ENCODE peak calls at places on chromosomes 3 and 15, in seven cellular contexts. Q, E, Y, A, P, C and O are unnamed samples.
A peak's percentile ranks its signal among the peaks of the same experiment; 100 is the strongest.

GRCh38 chr3:122012821-122013220 is 9.2 kb downstream of the ILDR1 start:
- DNase-seq in Y (no peak), E (no peak), A (no peak), Q (no peak), C (no peak), P (no peak), O (no peak)

GRCh38 chr3:72763751-72764440 is 84.3 kb downstream of the SHQ1 start:
- DNase-seq in Q (no peak), P (no peak), E (no peak), Y (no peak), C (no peak), A (no peak), O (no peak)

GRCh38 chr3:14410106-14410500 is 7.7 kb downstream of the SLC6A6 start:
- DNase-seq in E (no peak), P (no peak), C (no peak), A (no peak), Y (no peak), Q (no peak), O (no peak)

GRCh38 chr15:85541744-85542143 is 161.3 kb downstream of the AKAP13 start:
- DNase-seq in E (no peak), Y (no peak), A (no peak), C (no peak), P (peak; percentile 28), Q (no peak), O (no peak)

GRCh38 chr3:136860541-136860940 is 1.5 kb upstream of the NCK1 start:
- DNase-seq in Y (no peak), C (no peak), Q (no peak), P (no peak), E (no peak), A (no peak), O (no peak)

GRCh38 chr3:150682819-150683218 is 20.9 kb downstream of the ERICH6 start:
- DNase-seq in Y (no peak), Q (no peak), C (no peak), A (no peak), P (no peak), E (no peak), O (no peak)

GRCh38 chr15:95929232-95929846 is 401.2 kb upstream of the NR2F2 start:
- DNase-seq in Q (no peak), E (peak; percentile 91), C (no peak), P (no peak), Y (no peak), A (no peak), O (no peak)

GRCh38 chr3:177904661-177905060 is 631.6 kb upstream of the KCNMB2 start:
- DNase-seq in P (no peak), C (no peak), Y (no peak), Q (no peak), A (no peak), E (no peak), O (no peak)

GRCh38 chr3:183253364-183253960 is 409 bp downstream of the B3GNT5 start:
- DNase-seq in A (peak; percentile 28), E (no peak), P (peak; percentile 70), Y (peak; percentile 68), C (peak; percentile 80), Q (peak; percentile 95), O (peak; percentile 45)

GRCh38 chr3:123881771-123882170 is 2.4 kb downstream of the MYLK start:
- DNase-seq in P (no peak), Q (no peak), C (no peak), A (no peak), Y (no peak), E (no peak), O (no peak)

GRCh38 chr3:123883111-123883510 is 1.0 kb downstream of the MYLK start:
- DNase-seq in C (no peak), A (no peak), P (no peak), E (no peak), Y (peak; percentile 21), Q (no peak), O (no peak)

GRCh38 chr3:123883656-123884257 is 375 bp downstream of the MYLK start:
- DNase-seq in C (peak; percentile 17), P (peak; percentile 20), Y (peak; percentile 16), A (peak; percentile 16), E (no peak), Q (peak; percentile 78), O (no peak)

GRCh38 chr3:123884258-123884831 is at the start of gene MYLK:
- DNase-seq in Q (peak; percentile 90), Y (peak; percentile 68), C (peak; percentile 82), P (peak; percentile 83), A (peak; percentile 93), E (peak; percentile 4), O (no peak)

DNA sequence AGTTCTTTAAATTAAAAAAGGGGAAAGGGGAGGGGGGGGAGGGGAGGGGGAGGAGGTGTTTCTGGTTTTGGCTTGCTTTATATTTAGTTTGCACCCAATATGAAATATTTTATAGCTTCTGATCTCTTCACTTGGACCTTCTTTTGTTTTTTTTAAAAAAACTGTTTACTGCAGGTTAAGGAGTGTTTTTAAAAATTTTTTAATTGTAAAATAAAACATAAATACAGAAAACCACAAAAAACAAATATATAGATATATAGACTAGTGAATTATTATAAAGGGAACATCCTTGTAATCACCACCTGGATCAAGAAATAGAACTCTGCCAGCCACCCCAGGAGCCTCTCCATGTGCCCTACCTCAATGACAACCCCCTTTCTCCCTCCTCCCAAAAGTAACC is 861 bp upstream of the MYLK start:
- DNase-seq in A (no peak), Y (no peak), Q (no peak), E (no peak), P (no peak), C (no peak), O (no peak)
- H3K4me3 ChIP-seq in A (peak overlapping the region; percentile 86), Y (no peak overlapping the region), Q (no peak overlapping the region), E (no peak overlapping the region), P (no peak overlapping the region), C (peak overlapping the region; percentile 65), O (no peak overlapping the region)

GRCh38 chr3:123409443-123410148 is 39.3 kb downstream of the ADCY5 start:
- DNase-seq in Q (no peak), Y (peak; percentile 70), C (no peak), P (peak; percentile 67), E (no peak), A (peak; percentile 45), O (no peak)

GRCh38 chr3:123404391-123404790 is 44.5 kb downstream of the ADCY5 start:
- DNase-seq in E (no peak), Q (no peak), C (no peak), Y (no peak), A (no peak), P (no peak), O (no peak)

GRCh38 chr3:123405021-123405420 is 43.9 kb downstream of the ADCY5 start:
- DNase-seq in E (no peak), Q (no peak), A (no peak), Y (no peak), P (no peak), C (no peak), O (no peak)

GRCh38 chr3:123405936-123406510 is 42.9 kb downstream of the ADCY5 start:
- DNase-seq in P (no peak), E (no peak), A (no peak), C (no peak), Y (no peak), Q (no peak), O (no peak)

GRCh38 chr3:123406598-123406997 is 42.3 kb downstream of the ADCY5 start:
- DNase-seq in E (no peak), P (no peak), C (peak; percentile 57), Q (no peak), Y (peak; percentile 72), A (no peak), O (no peak)
- H3K27ac ChIP-seq in E (no peak overlapping the region), P (no peak overlapping the region), C (no peak overlapping the region), Q (no peak overlapping the region), Y (peak overlapping the region; percentile 77), A (no peak overlapping the region), O (peak overlapping the region; percentile 12)

GRCh38 chr3:170055209-170055608 is 17.4 kb downstream of the GPR160 start:
- DNase-seq in Q (no peak), A (no peak), C (no peak), P (no peak), Y (no peak), E (no peak), O (no peak)
- H3K4me3 ChIP-seq in Q (no peak overlapping the region), A (no peak overlapping the region), C (no peak overlapping the region), P (no peak overlapping the region), Y (no peak overlapping the region), E (no peak overlapping the region), O (no peak overlapping the region)

GRCh38 chr3:131216340-131216739 is 165.2 kb upstream of the NUDT16 start:
- DNase-seq in E (no peak), Y (no peak), Q (no peak), P (peak; percentile 19), A (no peak), C (no peak), O (no peak)
- H3K27ac ChIP-seq in E (no peak overlapping the region), Y (no peak overlapping the region), Q (no peak overlapping the region), P (peak overlapping the region; percentile 66), A (no peak overlapping the region), C (no peak overlapping the region), O (no peak overlapping the region)

DNA sequence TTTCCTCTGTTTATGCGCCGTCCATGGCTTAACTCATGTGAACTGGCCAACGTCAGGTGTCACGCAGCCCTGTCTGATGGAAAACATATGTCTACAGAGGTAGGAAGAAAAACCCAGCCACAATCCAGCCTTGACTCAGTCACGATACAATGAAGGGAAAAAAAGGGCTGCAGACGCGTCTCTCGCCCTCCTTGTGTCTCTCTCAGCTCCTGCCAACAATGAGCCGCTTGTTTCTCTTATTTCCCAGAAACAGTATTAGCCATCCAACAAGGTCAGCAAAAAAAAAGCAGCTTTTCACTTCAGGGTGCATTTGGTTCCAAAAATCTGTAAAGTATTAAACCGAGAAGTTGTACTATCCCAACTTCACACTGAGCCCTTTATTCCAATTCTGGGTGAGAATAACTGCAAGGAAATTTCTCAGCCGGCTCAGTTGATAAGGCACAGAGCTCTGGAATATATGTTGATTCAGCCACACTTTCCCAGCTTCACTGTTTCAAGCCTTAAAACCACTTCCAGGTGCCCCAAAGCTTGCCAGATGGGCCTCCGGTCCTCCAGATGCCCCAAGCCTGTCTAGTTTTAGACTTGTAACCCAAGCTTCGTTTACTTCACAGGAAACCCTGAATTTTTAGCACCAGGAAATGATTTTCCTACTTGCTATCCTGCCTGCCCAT is 79.4 kb downstream of the TM4SF4 start:
- DNase-seq in P (peak; percentile 71), Q (no peak), A (no peak), Y (peak; percentile 19), C (no peak), E (no peak), O (no peak)
- H3K4me3 ChIP-seq in P (no peak overlapping the region), Q (no peak overlapping the region), A (no peak overlapping the region), Y (no peak overlapping the region), C (no peak overlapping the region), E (no peak overlapping the region), O (peak overlapping the region; percentile 7)

GRCh38 chr3:187919535-187919934 is 174.3 kb upstream of the BCL6 start:
- DNase-seq in E (no peak), C (no peak), P (no peak), Q (no peak), A (no peak), Y (no peak), O (no peak)
- H3K27ac ChIP-seq in E (no peak overlapping the region), C (no peak overlapping the region), P (no peak overlapping the region), Q (no peak overlapping the region), A (peak overlapping the region; percentile 51), Y (no peak overlapping the region), O (no peak overlapping the region)

DNA sequence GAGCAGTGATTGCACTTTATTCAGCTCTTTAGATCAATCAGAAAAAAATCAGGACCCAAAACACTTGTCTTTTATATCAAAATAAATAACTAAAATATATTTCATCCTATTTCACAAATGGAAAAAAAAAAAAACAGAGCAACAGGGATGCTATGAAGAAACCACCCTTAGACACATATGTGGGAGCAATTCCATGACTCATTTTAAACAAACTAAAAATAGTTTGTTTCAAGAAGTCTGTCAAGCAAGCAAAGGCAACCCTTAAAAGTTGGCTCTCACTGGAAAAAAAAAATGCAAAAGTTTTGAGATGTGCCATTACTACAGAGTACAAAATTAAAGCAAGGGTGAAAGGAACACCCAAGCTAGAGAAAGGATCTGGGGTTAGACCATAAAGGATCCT is 5.7 kb downstream of the ATP13A3 start:
- DNase-seq in A (no peak), C (no peak), Q (no peak), Y (no peak), P (peak; percentile 12), E (no peak), O (no peak)
- H3K4me3 ChIP-seq in A (peak overlapping the region; percentile 24), C (no peak overlapping the region), Q (no peak overlapping the region), Y (no peak overlapping the region), P (no peak overlapping the region), E (no peak overlapping the region), O (no peak overlapping the region)